ENCODE peak calls at places on chromosomes 7 and 10, in four cellular contexts. One of them, this sample, is unnamed.

GRCh38 chr7:108455524-108455832 is 758 bp downstream of the NRCAM start:
- DNase-seq in stimulated activated CD4-positive, alpha-beta T cell treated with anti-CD3 and anti-CD28 coated beads, Interleukin-4, amount 100 ng/mL, for 4 hours: no peak
- DNase-seq in hypothalamus: no peak
- DNase-seq in substantia nigra: no peak
- DNase-seq in this sample: peak

GRCh38 chr10:48331436-48331835 is 25.0 kb downstream of the MAPK8 start:
- DNase-seq in hypothalamus: no peak
- DNase-seq in substantia nigra: no peak
- DNase-seq in stimulated activated CD4-positive, alpha-beta T cell treated with anti-CD3 and anti-CD28 coated beads, Interleukin-4, amount 100 ng/mL, for 4 hours: no peak
- DNase-seq in this sample: no peak

GRCh38 chr7:2231992-2232765 is 566 bp downstream of the MAD1L1 start:
- DNase-seq in stimulated activated CD4-positive, alpha-beta T cell treated with anti-CD3 and anti-CD28 coated beads, Interleukin-4, amount 100 ng/mL, for 4 hours: peak
- DNase-seq in substantia nigra: no peak
- DNase-seq in hypothalamus: no peak
- DNase-seq in this sample: no peak

GRCh38 chr7:150631084-150631824 is 931 bp downstream of the GIMAP6 start:
- DNase-seq in substantia nigra: no peak
- DNase-seq in stimulated activated CD4-positive, alpha-beta T cell treated with anti-CD3 and anti-CD28 coated beads, Interleukin-4, amount 100 ng/mL, for 4 hours: peak
- DNase-seq in hypothalamus: no peak
- DNase-seq in this sample: no peak

GRCh38 chr10:95487994-95488393 is 73.2 kb downstream of the SORBS1 start:
- DNase-seq in hypothalamus: no peak
- DNase-seq in substantia nigra: no peak
- DNase-seq in stimulated activated CD4-positive, alpha-beta T cell treated with anti-CD3 and anti-CD28 coated beads, Interleukin-4, amount 100 ng/mL, for 4 hours: no peak
- DNase-seq in this sample: no peak

GRCh38 chr7:83065714-83066113 is 97.0 kb downstream of the PCLO start:
- DNase-seq in stimulated activated CD4-positive, alpha-beta T cell treated with anti-CD3 and anti-CD28 coated beads, Interleukin-4, amount 100 ng/mL, for 4 hours: no peak
- DNase-seq in substantia nigra: no peak
- DNase-seq in hypothalamus: no peak
- DNase-seq in this sample: no peak

GRCh38 chr10:107589081-107589480 is 424.6 kb upstream of the SORCS1 start:
- DNase-seq in hypothalamus: no peak
- DNase-seq in stimulated activated CD4-positive, alpha-beta T cell treated with anti-CD3 and anti-CD28 coated beads, Interleukin-4, amount 100 ng/mL, for 4 hours: no peak
- DNase-seq in substantia nigra: no peak
- DNase-seq in this sample: no peak

GRCh38 chr7:43283706-43284105 is 171.3 kb downstream of the HECW1 start:
- DNase-seq in substantia nigra: no peak
- DNase-seq in stimulated activated CD4-positive, alpha-beta T cell treated with anti-CD3 and anti-CD28 coated beads, Interleukin-4, amount 100 ng/mL, for 4 hours: no peak
- DNase-seq in hypothalamus: no peak
- DNase-seq in this sample: no peak

GRCh38 chr7:135273581-135273980 is 39.9 kb downstream of the STRA8 start:
- DNase-seq in substantia nigra: no peak
- DNase-seq in stimulated activated CD4-positive, alpha-beta T cell treated with anti-CD3 and anti-CD28 coated beads, Interleukin-4, amount 100 ng/mL, for 4 hours: no peak
- DNase-seq in hypothalamus: no peak
- DNase-seq in this sample: no peak

GRCh38 chr10:130169136-130169888 is 33.1 kb downstream of the GLRX3 start:
- DNase-seq in hypothalamus: no peak
- DNase-seq in substantia nigra: no peak
- DNase-seq in stimulated activated CD4-positive, alpha-beta T cell treated with anti-CD3 and anti-CD28 coated beads, Interleukin-4, amount 100 ng/mL, for 4 hours: no peak
- DNase-seq in this sample: no peak

GRCh38 chr7:131581241-131582157 is 25.1 kb upstream of the PODXL start:
- DNase-seq in substantia nigra: no peak
- DNase-seq in hypothalamus: no peak
- DNase-seq in stimulated activated CD4-positive, alpha-beta T cell treated with anti-CD3 and anti-CD28 coated beads, Interleukin-4, amount 100 ng/mL, for 4 hours: no peak
- DNase-seq in this sample: no peak

GRCh38 chr7:139114585-139114984 is 5.1 kb upstream of the ZC3HAV1 start:
- DNase-seq in hypothalamus: no peak
- DNase-seq in substantia nigra: no peak
- DNase-seq in stimulated activated CD4-positive, alpha-beta T cell treated with anti-CD3 and anti-CD28 coated beads, Interleukin-4, amount 100 ng/mL, for 4 hours: no peak
- DNase-seq in this sample: no peak

GRCh38 chr7:20514364-20514763 is 101.1 kb upstream of the ABCB5 start:
- DNase-seq in hypothalamus: no peak
- DNase-seq in substantia nigra: peak
- DNase-seq in stimulated activated CD4-positive, alpha-beta T cell treated with anti-CD3 and anti-CD28 coated beads, Interleukin-4, amount 100 ng/mL, for 4 hours: no peak
- DNase-seq in this sample: peak

GRCh38 chr7:66216687-66217086 is 11.6 kb downstream of the TPST1 start:
- DNase-seq in substantia nigra: no peak
- DNase-seq in hypothalamus: no peak
- DNase-seq in stimulated activated CD4-positive, alpha-beta T cell treated with anti-CD3 and anti-CD28 coated beads, Interleukin-4, amount 100 ng/mL, for 4 hours: no peak
- DNase-seq in this sample: no peak

GRCh38 chr10:103276941-103277712 is at the start of gene INA:
- DNase-seq in stimulated activated CD4-positive, alpha-beta T cell treated with anti-CD3 and anti-CD28 coated beads, Interleukin-4, amount 100 ng/mL, for 4 hours: peak
- DNase-seq in hypothalamus: no peak
- DNase-seq in substantia nigra: no peak
- DNase-seq in this sample: peak

GRCh38 chr7:44973610-44974401 is 5.0 kb downstream of the MYO1G start:
- DNase-seq in hypothalamus: no peak
- DNase-seq in stimulated activated CD4-positive, alpha-beta T cell treated with anti-CD3 and anti-CD28 coated beads, Interleukin-4, amount 100 ng/mL, for 4 hours: peak
- DNase-seq in substantia nigra: no peak
- DNase-seq in this sample: no peak

GRCh38 chr10:121104476-121105111 is 253.4 kb downstream of the WDR11 start:
- DNase-seq in substantia nigra: no peak
- DNase-seq in stimulated activated CD4-positive, alpha-beta T cell treated with anti-CD3 and anti-CD28 coated beads, Interleukin-4, amount 100 ng/mL, for 4 hours: no peak
- DNase-seq in hypothalamus: no peak
- DNase-seq in this sample: no peak

GRCh38 chr7:142712617-142712957 is 36.7 kb upstream of the PRSS1 start:
- DNase-seq in hypothalamus: no peak
- DNase-seq in stimulated activated CD4-positive, alpha-beta T cell treated with anti-CD3 and anti-CD28 coated beads, Interleukin-4, amount 100 ng/mL, for 4 hours: no peak
- DNase-seq in substantia nigra: no peak
- DNase-seq in this sample: no peak

GRCh38 chr7:2452074-2452507 is 24.1 kb downstream of the GRIFIN start:
- DNase-seq in hypothalamus: no peak
- DNase-seq in substantia nigra: no peak
- DNase-seq in stimulated activated CD4-positive, alpha-beta T cell treated with anti-CD3 and anti-CD28 coated beads, Interleukin-4, amount 100 ng/mL, for 4 hours: no peak
- DNase-seq in this sample: no peak

GRCh38 chr10:24349379-24350110 is 140.6 kb downstream of the KIAA1217 start:
- DNase-seq in hypothalamus: no peak
- DNase-seq in substantia nigra: no peak
- DNase-seq in stimulated activated CD4-positive, alpha-beta T cell treated with anti-CD3 and anti-CD28 coated beads, Interleukin-4, amount 100 ng/mL, for 4 hours: no peak
- DNase-seq in this sample: no peak

GRCh38 chr10:25811141-25811685 is 122.8 kb upstream of the MYO3A start:
- DNase-seq in stimulated activated CD4-positive, alpha-beta T cell treated with anti-CD3 and anti-CD28 coated beads, Interleukin-4, amount 100 ng/mL, for 4 hours: no peak
- DNase-seq in substantia nigra: no peak
- DNase-seq in hypothalamus: no peak
- DNase-seq in this sample: no peak

GRCh38 chr7:154592392-154592791 is 410.5 kb downstream of the PAXIP1 start:
- DNase-seq in hypothalamus: no peak
- DNase-seq in substantia nigra: no peak
- DNase-seq in stimulated activated CD4-positive, alpha-beta T cell treated with anti-CD3 and anti-CD28 coated beads, Interleukin-4, amount 100 ng/mL, for 4 hours: no peak
- DNase-seq in this sample: no peak

GRCh38 chr7:55980266-55980665 is 15.9 kb downstream of the NIPSNAP2 start:
- DNase-seq in hypothalamus: no peak
- DNase-seq in stimulated activated CD4-positive, alpha-beta T cell treated with anti-CD3 and anti-CD28 coated beads, Interleukin-4, amount 100 ng/mL, for 4 hours: no peak
- DNase-seq in substantia nigra: no peak
- DNase-seq in this sample: no peak

GRCh38 chr10:44393051-44393630 is 8.2 kb upstream of the CXCL12 start:
- DNase-seq in substantia nigra: no peak
- DNase-seq in hypothalamus: no peak
- DNase-seq in stimulated activated CD4-positive, alpha-beta T cell treated with anti-CD3 and anti-CD28 coated beads, Interleukin-4, amount 100 ng/mL, for 4 hours: no peak
- DNase-seq in this sample: no peak

GRCh38 chr7:94417921-94418320 is 23.2 kb downstream of the COL1A2 start:
- DNase-seq in stimulated activated CD4-positive, alpha-beta T cell treated with anti-CD3 and anti-CD28 coated beads, Interleukin-4, amount 100 ng/mL, for 4 hours: no peak
- DNase-seq in hypothalamus: no peak
- DNase-seq in substantia nigra: no peak
- DNase-seq in this sample: no peak

GRCh38 chr10:33237736-33238624 is 96.5 kb downstream of the NRP1 start:
- DNase-seq in stimulated activated CD4-positive, alpha-beta T cell treated with anti-CD3 and anti-CD28 coated beads, Interleukin-4, amount 100 ng/mL, for 4 hours: no peak
- DNase-seq in substantia nigra: no peak
- DNase-seq in hypothalamus: no peak
- DNase-seq in this sample: no peak

GRCh38 chr7:151086802-151087246 is 549 bp downstream of the AGAP3 start:
- DNase-seq in substantia nigra: no peak
- DNase-seq in hypothalamus: no peak
- DNase-seq in stimulated activated CD4-positive, alpha-beta T cell treated with anti-CD3 and anti-CD28 coated beads, Interleukin-4, amount 100 ng/mL, for 4 hours: no peak
- DNase-seq in this sample: no peak

GRCh38 chr10:16777473-16778370 is 39.5 kb downstream of the RSU1 start:
- DNase-seq in hypothalamus: no peak
- DNase-seq in stimulated activated CD4-positive, alpha-beta T cell treated with anti-CD3 and anti-CD28 coated beads, Interleukin-4, amount 100 ng/mL, for 4 hours: no peak
- DNase-seq in substantia nigra: no peak
- DNase-seq in this sample: peak

GRCh38 chr7:100894860-100895700 is 608 bp downstream of the ACHE start:
- DNase-seq in hypothalamus: no peak
- DNase-seq in stimulated activated CD4-positive, alpha-beta T cell treated with anti-CD3 and anti-CD28 coated beads, Interleukin-4, amount 100 ng/mL, for 4 hours: peak
- DNase-seq in substantia nigra: peak
- DNase-seq in this sample: peak

GRCh38 chr7:83798489-83798888 is 149.6 kb upstream of the SEMA3E start:
- DNase-seq in substantia nigra: no peak
- DNase-seq in stimulated activated CD4-positive, alpha-beta T cell treated with anti-CD3 and anti-CD28 coated beads, Interleukin-4, amount 100 ng/mL, for 4 hours: no peak
- DNase-seq in hypothalamus: no peak
- DNase-seq in this sample: no peak

GRCh38 chr7:91569702-91570457 is 305.6 kb downstream of the FZD1 start:
- DNase-seq in stimulated activated CD4-positive, alpha-beta T cell treated with anti-CD3 and anti-CD28 coated beads, Interleukin-4, amount 100 ng/mL, for 4 hours: no peak
- DNase-seq in hypothalamus: no peak
- DNase-seq in substantia nigra: no peak
- DNase-seq in this sample: no peak

GRCh38 chr7:105580022-105580740 is 1.1 kb downstream of the EFCAB10 start:
- DNase-seq in stimulated activated CD4-positive, alpha-beta T cell treated with anti-CD3 and anti-CD28 coated beads, Interleukin-4, amount 100 ng/mL, for 4 hours: no peak
- DNase-seq in substantia nigra: no peak
- DNase-seq in hypothalamus: no peak
- DNase-seq in this sample: no peak

GRCh38 chr10:51659344-51659743 is 40.1 kb downstream of the CSTF2T start:
- DNase-seq in hypothalamus: no peak
- DNase-seq in substantia nigra: no peak
- DNase-seq in stimulated activated CD4-positive, alpha-beta T cell treated with anti-CD3 and anti-CD28 coated beads, Interleukin-4, amount 100 ng/mL, for 4 hours: no peak
- DNase-seq in this sample: no peak

GRCh38 chr7:94444808-94445207 is 50.1 kb downstream of the COL1A2 start:
- DNase-seq in substantia nigra: no peak
- DNase-seq in hypothalamus: no peak
- DNase-seq in stimulated activated CD4-positive, alpha-beta T cell treated with anti-CD3 and anti-CD28 coated beads, Interleukin-4, amount 100 ng/mL, for 4 hours: no peak
- DNase-seq in this sample: no peak

GRCh38 chr10:5364365-5364764 is 401 bp upstream of the UCN3 start:
- DNase-seq in stimulated activated CD4-positive, alpha-beta T cell treated with anti-CD3 and anti-CD28 coated beads, Interleukin-4, amount 100 ng/mL, for 4 hours: no peak
- DNase-seq in hypothalamus: no peak
- DNase-seq in substantia nigra: no peak
- DNase-seq in this sample: no peak

GRCh38 chr10:122132331-122132755 is 138.8 kb upstream of the BTBD16 start:
- DNase-seq in stimulated activated CD4-positive, alpha-beta T cell treated with anti-CD3 and anti-CD28 coated beads, Interleukin-4, amount 100 ng/mL, for 4 hours: no peak
- DNase-seq in substantia nigra: no peak
- DNase-seq in hypothalamus: no peak
- DNase-seq in this sample: no peak

GRCh38 chr10:121753726-121754476 is 155.7 kb upstream of the FGFR2 start:
- DNase-seq in substantia nigra: no peak
- DNase-seq in stimulated activated CD4-positive, alpha-beta T cell treated with anti-CD3 and anti-CD28 coated beads, Interleukin-4, amount 100 ng/mL, for 4 hours: no peak
- DNase-seq in hypothalamus: no peak
- DNase-seq in this sample: no peak

GRCh38 chr7:67604461-67605386 is 608.1 kb downstream of the TYW1 start:
- DNase-seq in stimulated activated CD4-positive, alpha-beta T cell treated with anti-CD3 and anti-CD28 coated beads, Interleukin-4, amount 100 ng/mL, for 4 hours: no peak
- DNase-seq in substantia nigra: no peak
- DNase-seq in hypothalamus: no peak
- DNase-seq in this sample: no peak

GRCh38 chr7:103866919-103867318 is 122.5 kb downstream of the RELN start:
- DNase-seq in substantia nigra: no peak
- DNase-seq in hypothalamus: no peak
- DNase-seq in stimulated activated CD4-positive, alpha-beta T cell treated with anti-CD3 and anti-CD28 coated beads, Interleukin-4, amount 100 ng/mL, for 4 hours: no peak
- DNase-seq in this sample: no peak